ENCODE peak calls at places on chromosome 7, in five cellular contexts. E, I, Y, C and F are unnamed samples.

GRCh38 chr7:138545123-138545522 is 85.1 kb downstream of the TRIM24 start:
- DNase-seq in E (no peak), C (no peak), Y (no peak), I (no peak), F (no peak)

GRCh38 chr7:25430200-25430953 is 202.1 kb upstream of the NPVF start:
- DNase-seq in E (no peak), I (no peak), C (no peak), Y (no peak), F (no peak)

GRCh38 chr7:50679218-50680007 is 103.3 kb downstream of the GRB10 start:
- DNase-seq in E (peak), Y (peak), C (no peak), I (peak), F (peak)

GRCh38 chr7:39184387-39184786 is 206.7 kb downstream of the POU6F2 start:
- DNase-seq in Y (no peak), E (no peak), C (no peak), I (no peak), F (no peak)

GRCh38 chr7:134699021-134699818 is 52.6 kb downstream of the BPGM start:
- DNase-seq in C (no peak), Y (no peak), E (no peak), I (no peak), F (no peak)

GRCh38 chr7:157122800-157123495 is 15.8 kb upstream of the UBE3C start:
- DNase-seq in I (no peak), Y (no peak), E (no peak), C (no peak), F (no peak)

GRCh38 chr7:99193527-99194214 is 14.2 kb downstream of the KPNA7 start:
- DNase-seq in Y (no peak), E (no peak), I (no peak), C (no peak), F (no peak)

GRCh38 chr7:131786204-131786603 is 229.8 kb upstream of the PODXL start:
- DNase-seq in E (no peak), I (no peak), C (no peak), Y (no peak), F (no peak)

GRCh38 chr7:134999136-134999535 is 12.8 kb downstream of the AGBL3 start:
- DNase-seq in E (no peak), Y (no peak), I (no peak), C (no peak), F (no peak)

GRCh38 chr7:143811-144453 is 48.4 kb upstream of the FAM20C start:
- DNase-seq in Y (no peak), E (peak), C (no peak), I (no peak), F (no peak)

GRCh38 chr7:11458736-11459483 is 373.1 kb downstream of the THSD7A start:
- DNase-seq in C (no peak), E (no peak), I (no peak), Y (no peak), F (no peak)

GRCh38 chr7:73742338-73742752 is 3.7 kb upstream of the ABHD11 start:
- DNase-seq in I (no peak), C (no peak), E (no peak), Y (peak), F (no peak)

GRCh38 chr7:4845740-4846142 is 16.1 kb downstream of the PAPOLB start:
- DNase-seq in Y (peak), C (no peak), I (no peak), E (no peak), F (no peak)

GRCh38 chr7:80370587-80370986 is 141.3 kb downstream of the GNAT3 start:
- DNase-seq in Y (no peak), I (no peak), E (no peak), C (no peak), F (no peak)

GRCh38 chr7:134802762-134803161 is 23.3 kb downstream of the CALD1 start:
- DNase-seq in I (no peak), Y (no peak), C (no peak), E (no peak), F (no peak)

GRCh38 chr7:90209776-90210175 is 1.8 kb upstream of the STEAP2 start:
- DNase-seq in C (no peak), Y (no peak), E (no peak), I (no peak), F (no peak)

GRCh38 chr7:134470864-134471263 is 12.0 kb upstream of the AKR1B1 start:
- DNase-seq in I (no peak), E (no peak), Y (no peak), C (no peak), F (no peak)

GRCh38 chr7:23380556-23380955 is 81.4 kb downstream of the MALSU1 start:
- DNase-seq in E (no peak), C (no peak), I (no peak), Y (no peak), F (no peak)

GRCh38 chr7:79734158-79734557 is 280.7 kb upstream of the MAGI2 start:
- DNase-seq in I (no peak), Y (no peak), E (no peak), C (no peak), F (no peak)

GRCh38 chr7:38016567-38016966 is 96.1 kb downstream of the EPDR1 start:
- DNase-seq in E (no peak), Y (no peak), I (no peak), C (no peak), F (no peak)

GRCh38 chr7:231030-231857 is 38.9 kb downstream of the FAM20C start:
- DNase-seq in Y (peak), C (no peak), E (no peak), I (no peak), F (no peak)

GRCh38 chr7:89623018-89623672 is 531.1 kb upstream of the STEAP1 start:
- DNase-seq in E (peak), C (no peak), I (peak), Y (peak), F (peak)

GRCh38 chr7:20785211-20786048 is 1.3 kb downstream of the SP8 start:
- DNase-seq in Y (peak), E (peak), I (peak), C (no peak), F (peak)

GRCh38 chr7:8155836-8156235 is 106.1 kb downstream of the ICA1 start:
- DNase-seq in E (no peak), C (no peak), I (peak), Y (no peak), F (no peak)

GRCh38 chr7:89332026-89332425 is 536.5 kb upstream of the TEX47 start:
- DNase-seq in I (no peak), C (no peak), E (no peak), Y (no peak), F (no peak)

GRCh38 chr7:92698237-92698841 is 108.1 kb upstream of the FAM133B start:
- DNase-seq in E (no peak), Y (peak), I (peak), C (no peak), F (no peak)

GRCh38 chr7:7732566-7733290 is 14.3 kb upstream of the RPA3 start:
- DNase-seq in E (no peak), I (no peak), C (no peak), Y (no peak), F (no peak)

GRCh38 chr7:12770227-12770975 is 83.0 kb downstream of the ARL4A start:
- DNase-seq in C (no peak), Y (no peak), I (peak), E (no peak), F (no peak)

GRCh38 chr7:155731871-155732270 is 80.4 kb downstream of the SHH start:
- DNase-seq in I (no peak), Y (no peak), C (no peak), E (no peak), F (no peak)

GRCh38 chr7:134462337-134462925 is 3.5 kb upstream of the AKR1B1 start:
- DNase-seq in E (no peak), I (no peak), Y (no peak), C (no peak), F (no peak)

GRCh38 chr7:1922071-1922869 is 252.2 kb downstream of the ELFN1 start:
- DNase-seq in C (peak), Y (no peak), E (no peak), I (no peak), F (no peak)